ENCODE peak calls at places on chromosomes 1 and 21, in four cellular contexts. B is left cardiac atrium, Y is Caki2, I is ureter. N is an unnamed sample.

GRCh38 chr1:13801711-13802486 is 101.9 kb downstream of the PRDM2 start:
- DNase-seq in B (no peak), Y (no peak), I (no peak), N (no peak)

GRCh38 chr1:113856011-113856410 is 15.5 kb downstream of the PTPN22 start:
- DNase-seq in B (no peak), Y (no peak), I (no peak), N (no peak)

GRCh38 chr1:54922921-54923421 is 36.0 kb upstream of the DHCR24 start:
- DNase-seq in B (peak), Y (no peak), I (no peak), N (no peak)

GRCh38 chr1:207644852-207645631 is at the start of gene CR1L:
- DNase-seq in B (peak), Y (peak), I (peak), N (no peak)

GRCh38 chr1:209854196-209854595 is 26.4 kb downstream of the UTP25 start:
- DNase-seq in B (no peak), Y (no peak), I (no peak), N (no peak)

GRCh38 chr1:26225033-26225831 is 8.8 kb upstream of the CEP85 start:
- DNase-seq in B (peak), Y (no peak), I (peak), N (no peak)

GRCh38 chr21:33984021-33984481 is 68.4 kb upstream of the ATP5PO start:
- DNase-seq in B (no peak), Y (no peak), I (no peak), N (no peak)

GRCh38 chr1:24929091-24929875 is 793 bp downstream of the RUNX3 start:
- DNase-seq in B (no peak), Y (no peak), I (no peak), N (no peak)

N was measured in LoVo.